ENCODE peak calls at places on chromosomes 11 and 22, in six cellular contexts. A is A549, I is HepG2, S is GM12878, U is endothelial cell of umbilical vein, G is NB4. O is an unnamed sample.

GRCh38 chr11:57359396-57359795 is 21.2 kb downstream of the P2RX3 start:
- DNase-seq in A (no peak), I (no peak), S (no peak), U (no peak), G (no peak), O (no peak)

GRCh38 chr22:23753371-23753770 is 854 bp downstream of the VPREB3 start:
- DNase-seq in A (no peak), I (no peak), S (no peak), U (no peak), G (peak), O (no peak)

GRCh38 chr22:31230155-31230870 is 18.2 kb downstream of the LIMK2 start:
- DNase-seq in A (no peak), I (no peak), S (peak), U (peak), G (peak), O (no peak)

GRCh38 chr22:38347181-38347943 is 30.1 kb upstream of the CSNK1E start:
- DNase-seq in A (no peak), I (no peak), S (no peak), U (no peak), G (no peak), O (no peak)

GRCh38 chr11:74636633-74637184 is 44.3 kb downstream of the POLD3 start:
- DNase-seq in A (peak), I (no peak), S (no peak), U (peak), G (peak), O (peak)

GRCh38 chr11:74634537-74634936 is 42.2 kb downstream of the POLD3 start:
- DNase-seq in A (peak), I (peak), S (no peak), U (peak), G (peak), O (peak)

GRCh38 chr22:35905894-35906293 is 122.7 kb downstream of the RBFOX2 start:
- DNase-seq in A (no peak), I (no peak), S (no peak), U (no peak), G (no peak), O (no peak)

GRCh38 chr11:69210660-69211035 is 54.9 kb downstream of the SMIM38 start:
- DNase-seq in A (no peak), I (no peak), S (no peak), U (no peak), G (no peak), O (no peak)

GRCh38 chr11:92297551-92298237 is 73.1 kb downstream of the FAT3 start:
- DNase-seq in A (no peak), I (no peak), S (no peak), U (no peak), G (no peak), O (no peak)

GRCh38 chr11:59187587-59187986 is 15.7 kb downstream of the DTX4 start:
- DNase-seq in A (no peak), I (no peak), S (no peak), U (no peak), G (no peak), O (no peak)
- TF ChIP-seq MYC in A (no peak), I (no peak), S (no peak), U (no peak), G (no peak), O (no peak)

GRCh38 chr22:27107005-27107404 is 449.6 kb downstream of the MIAT start:
- DNase-seq in A (no peak), I (no peak), S (no peak), U (no peak), G (no peak), O (no peak)
- TF ChIP-seq MYC in A (no peak), I (no peak), S (no peak), U (no peak), G (no peak), O (no peak)

GRCh38 chr11:70735976-70736375 is 337.6 kb downstream of the CTTN start:
- DNase-seq in A (no peak), I (no peak), S (no peak), U (no peak), G (no peak), O (no peak)

GRCh38 chr11:70734911-70735310 is 336.6 kb downstream of the CTTN start:
- DNase-seq in A (no peak), I (no peak), S (no peak), U (no peak), G (no peak), O (no peak)

GRCh38 chr11:70736937-70737640 is 338.8 kb downstream of the CTTN start:
- DNase-seq in A (no peak), I (no peak), S (no peak), U (no peak), G (no peak), O (no peak)

GRCh38 chr11:70737816-70738630 is 339.7 kb downstream of the CTTN start:
- DNase-seq in A (no peak), I (no peak), S (no peak), U (no peak), G (no peak), O (no peak)

GRCh38 chr11:70736461-70736860 is 338.1 kb downstream of the CTTN start:
- DNase-seq in A (no peak), I (no peak), S (no peak), U (no peak), G (no peak), O (no peak)
- TF ChIP-seq MYC in A (no peak), I (no peak), S (no peak), U (no peak), G (no peak), O (no peak)

DNA sequence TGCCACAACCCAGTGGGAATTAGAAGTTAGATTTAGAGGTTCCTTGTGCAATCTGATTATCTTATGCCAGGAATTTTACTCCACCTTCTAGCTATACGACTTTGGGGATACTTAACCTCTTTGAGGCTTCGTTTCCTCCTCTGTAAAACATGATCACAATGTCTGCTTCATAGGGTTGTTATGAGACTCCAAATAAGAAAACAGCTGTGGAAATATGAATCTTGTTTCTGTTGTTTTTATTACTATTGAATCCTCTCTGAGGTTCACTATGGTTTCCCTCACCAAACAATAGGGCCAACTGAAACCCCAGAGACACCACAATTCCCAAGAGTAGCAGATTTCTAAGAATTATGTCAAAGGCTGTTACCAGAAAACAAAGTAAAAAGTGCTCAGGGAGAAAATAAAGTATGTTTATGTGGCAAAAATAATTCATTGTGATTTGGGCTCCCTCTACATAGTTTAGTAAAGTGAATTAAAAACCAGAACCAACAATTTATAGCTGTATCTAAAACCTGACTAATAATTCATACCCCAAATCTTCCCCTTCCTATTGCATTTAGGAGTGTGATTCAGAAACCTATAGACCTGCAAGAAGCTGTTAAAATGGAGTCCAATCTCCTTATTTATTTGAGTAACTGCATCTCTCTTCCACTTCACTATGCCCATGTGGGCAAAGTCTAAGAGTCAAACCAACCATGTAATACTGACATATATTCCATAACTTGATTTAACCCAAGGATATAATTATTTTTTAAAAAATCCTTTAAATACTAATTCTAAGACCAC is 38.4 kb downstream of the AMBRA1 start:
- DNase-seq in A (no peak), I (no peak), S (peak), U (peak), G (peak), O (no peak)
- TF ChIP-seq MYC in A (no peak), I (no peak), S (no peak), U (no peak), G (no peak), O (no peak)

DNA sequence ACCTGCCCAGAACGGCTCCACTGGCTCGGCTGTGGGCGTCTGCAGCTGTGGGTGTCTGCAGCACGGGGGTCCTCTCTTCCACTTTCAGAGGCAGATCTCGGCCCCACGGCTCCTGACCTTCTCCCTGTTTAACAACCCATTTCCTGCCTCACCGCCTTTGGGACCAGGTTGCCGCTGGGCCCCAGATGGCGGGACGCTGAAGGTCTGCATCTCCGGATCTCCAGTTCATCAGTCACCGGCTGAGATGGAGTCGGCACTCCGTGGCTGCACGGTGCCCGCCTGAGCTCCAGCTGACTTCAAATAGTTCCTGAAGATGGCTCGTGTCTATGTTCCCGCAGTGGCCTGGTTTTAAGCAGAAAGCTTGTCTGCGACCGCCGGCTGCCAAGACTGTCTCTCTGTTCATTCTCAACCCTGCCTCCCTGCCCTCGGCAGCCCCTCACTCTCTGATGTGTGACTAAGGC is 475.9 kb downstream of the BRD1 start:
- DNase-seq in A (no peak), I (no peak), S (no peak), U (no peak), G (no peak), O (no peak)
- TF ChIP-seq MYC in A (no peak), I (no peak), S (no peak), U (no peak), G (no peak), O (no peak)

GRCh38 chr11:67312187-67313021 is 9.1 kb downstream of the SSH3 start:
- DNase-seq in A (peak), I (no peak), S (no peak), U (no peak), G (peak), O (peak)
- TF ChIP-seq MYC in A (no peak), I (no peak), S (no peak), U (no peak), G (peak), O (peak)